ENCODE peak calls at places on chromosomes 4 and X, in nine cellular contexts. Y is GOT3; G is mammary epithelial cell; B is OCI-M1; W is activated B cell treated with CpG ODN at 0.5 μM for 24 hours; F is kidney tubule cell; A is activated naive CD4-positive, alpha-beta T cell treated with anti-CD3 and anti-CD28 coated beads, Interleukin-2, amount 10 ng/mL, durations not matched to agents 7 days and 5 days; O is GM04504; E is nucleus accumbens. X is an unnamed sample.

GRCh38 chrX:23434356-23434884 is 99.8 kb downstream of the PTCHD1 start:
- DNase-seq in Y (peak; percentile 2), G (peak; percentile 41), B (no peak), W (no peak), F (no peak), A (no peak), O (peak; percentile 10), E (no peak), X (no peak)

GRCh38 chrX:65463550-65463949 is 71.0 kb downstream of the LAS1L start:
- DNase-seq in Y (no peak), G (no peak), B (peak; percentile 3), W (no peak), F (peak; percentile 34), A (no peak), O (no peak), E (no peak), X (peak; percentile 40)

GRCh38 chr4:4457803-4458550 is 71.1 kb downstream of the NSG1 start:
- DNase-seq in Y (no peak), G (no peak), B (no peak), W (no peak), F (peak; percentile 83), A (no peak), O (no peak), E (no peak), X (peak; percentile 5)

GRCh38 chr4:5504486-5504885 is 203.9 kb downstream of the EVC2 start:
- DNase-seq in Y (no peak), G (peak; percentile 89), B (no peak), W (no peak), F (no peak), A (no peak), O (no peak), E (no peak), X (no peak)

GRCh38 chr4:78018271-78019049 is 38.7 kb upstream of the FRAS1 start:
- DNase-seq in Y (no peak), G (no peak), B (no peak), W (no peak), F (peak; percentile 51), A (no peak), O (no peak), E (no peak), X (no peak)

GRCh38 chrX:129925305-129926092 is 19.5 kb downstream of the UTP14A start:
- DNase-seq in Y (no peak), G (peak; percentile 50), B (peak; percentile 81), W (peak; percentile 30), F (peak; percentile 74), A (peak; percentile 78), O (peak; percentile 51), E (no peak), X (no peak)

GRCh38 chr4:183257808-183258207 is 62.3 kb downstream of the CLDN22 start:
- DNase-seq in Y (no peak), G (no peak), B (no peak), W (no peak), F (no peak), A (no peak), O (no peak), E (no peak), X (no peak)

GRCh38 chr4:141807073-141807472 is 170.7 kb downstream of the IL15 start:
- DNase-seq in Y (no peak), G (peak; percentile 39), B (no peak), W (no peak), F (peak; percentile 25), A (no peak), O (no peak), E (no peak), X (no peak)

GRCh38 chrX:130756233-130756632 is 146.8 kb downstream of the ENOX2 start:
- DNase-seq in Y (no peak), G (no peak), B (peak; percentile 94), W (no peak), F (no peak), A (no peak), O (no peak), E (no peak), X (no peak)

GRCh38 chrX:63764946-63765345 is 20.1 kb downstream of the ARHGEF9 start:
- DNase-seq in Y (no peak), G (peak; percentile 58), B (no peak), W (no peak), F (peak; percentile 56), A (no peak), O (no peak), E (no peak), X (peak; percentile 0)

GRCh38 chrX:3262906-3263305 is 83.5 kb downstream of the MXRA5 start:
- DNase-seq in Y (no peak), G (peak; percentile 74), B (no peak), W (no peak), F (peak; percentile 87), A (no peak), O (peak; percentile 78), E (no peak), X (peak; percentile 33)

GRCh38 chrX:21225643-21226042 is 148.6 kb upstream of the CNKSR2 start:
- DNase-seq in Y (no peak), G (peak; percentile 30), B (no peak), W (no peak), F (peak; percentile 70), A (no peak), O (peak; percentile 1), E (no peak), X (no peak)

GRCh38 chr4:165678236-165678960 is 194.6 kb upstream of the TLL1 start:
- DNase-seq in Y (no peak), G (no peak), B (no peak), W (no peak), F (no peak), A (no peak), O (no peak), E (no peak), X (no peak)

GRCh38 chr4:131447883-131448282 is 1701.2 kb upstream of the PCDH10 start:
- DNase-seq in Y (no peak), G (no peak), B (no peak), W (no peak), F (no peak), A (no peak), O (no peak), E (no peak), X (no peak)

X was measured in SW 1271.